ENCODE peak calls at places on chromosomes 11 and 22, in ten cellular contexts. F is A549, C is neural progenitor cell, K is adrenal gland, R is body of pancreas, Q is transverse colon, M is esophagus squamous epithelium, B is kidney, E is cardiac muscle cell, T is foreskin keratinocyte. L is an unnamed sample. For H3K4me1, the result is how much of the 10 kb centered on the place peaks cover.

GRCh38 chr22:32106930-32107329 is 52.2 kb downstream of the C22orf42 start:
- DNase-seq in F (no peak), C (peak), K (no peak), R (no peak), Q (no peak), M (no peak), B (no peak), E (peak), T (no peak), L (no peak)

GRCh38 chr11:44731685-44732411 is 5.1 kb downstream of the TSPAN18 start:
- DNase-seq in F (no peak), C (no peak), K (peak), R (no peak), Q (no peak), M (no peak), B (no peak), E (no peak), T (no peak), L (no peak)

GRCh38 chr22:42912049-42912448 is 55.0 kb upstream of the ARFGAP3 start:
- DNase-seq in F (no peak), C (no peak), K (no peak), R (no peak), Q (no peak), M (no peak), B (no peak), E (no peak), T (no peak), L (no peak)

GRCh38 chr22:17588606-17589005 is 25.3 kb downstream of the SLC25A18 start:
- DNase-seq in F (no peak), C (no peak), K (no peak), R (no peak), Q (no peak), M (no peak), B (peak), E (no peak), T (no peak), L (no peak)

GRCh38 chr11:92675810-92676209 is 293.6 kb upstream of the MTNR1B start:
- DNase-seq in F (no peak), C (no peak), K (no peak), R (no peak), Q (no peak), M (no peak), B (no peak), E (no peak), T (no peak), L (no peak)

GRCh38 chr11:134071306-134071705 is 2.4 kb downstream of the JAM3 start:
- DNase-seq in F (no peak), C (no peak), K (no peak), R (no peak), Q (no peak), M (no peak), B (no peak), E (no peak), T (no peak), L (no peak)

GRCh38 chr11:80082386-80082785 is 641.6 kb upstream of the TENM4 start:
- DNase-seq in F (no peak), C (no peak), K (no peak), R (no peak), Q (no peak), M (no peak), B (no peak), E (no peak), T (no peak), L (no peak)

GRCh38 chr22:42273855-42274451 is 3.5 kb upstream of the TCF20 start:
- DNase-seq in F (no peak), C (peak), K (no peak), R (no peak), Q (no peak), M (no peak), B (peak), E (peak), T (no peak), L (no peak)

GRCh38 chr11:9739108-9739507 is 75.2 kb downstream of the SWAP70 start:
- DNase-seq in F (no peak), C (no peak), K (no peak), R (no peak), Q (no peak), M (no peak), B (no peak), E (no peak), T (no peak), L (no peak)

GRCh38 chr22:50422046-50422445 is 52.8 kb downstream of the SBF1 start:
- DNase-seq in F (no peak), C (no peak), K (no peak), R (no peak), Q (no peak), M (no peak), B (peak), E (no peak), T (no peak), L (no peak)

GRCh38 chr11:44709966-44710365 is 16.8 kb upstream of the TSPAN18 start:
- DNase-seq in F (no peak), C (no peak), K (peak), R (no peak), Q (no peak), M (no peak), B (peak), E (no peak), T (no peak), L (no peak)

GRCh38 chr11:115455606-115456005 is 48.6 kb downstream of the CADM1 start:
- DNase-seq in F (no peak), C (no peak), K (no peak), R (no peak), Q (no peak), M (no peak), B (no peak), E (no peak), T (no peak), L (no peak)

GRCh38 chr22:37187891-37188761 is at the start of gene C1QTNF6:
- DNase-seq in F (no peak), C (peak), K (peak), R (no peak), Q (no peak), M (no peak), B (peak), E (peak), T (peak), L (peak)

GRCh38 chr11:31671681-31672080 is 139.4 kb downstream of the PAX6 start:
- DNase-seq in F (no peak), C (no peak), K (no peak), R (no peak), Q (no peak), M (no peak), B (no peak), E (no peak), T (no peak), L (no peak)

GRCh38 chr11:6440906-6441358 is at the start of gene HPX:
- DNase-seq in F (no peak), C (no peak), K (no peak), R (no peak), Q (no peak), M (no peak), B (no peak), E (no peak), T (no peak), L (no peak)

GRCh38 chr22:17969732-17970131 is 54.6 kb downstream of the MICAL3 start:
- DNase-seq in F (peak), C (no peak), K (peak), R (no peak), Q (no peak), M (no peak), B (no peak), E (peak), T (peak), L (peak)

GRCh38 chr11:7546324-7546791 is 32.6 kb downstream of the PPFIBP2 start:
- DNase-seq in F (no peak), C (no peak), K (no peak), R (no peak), Q (no peak), M (no peak), B (no peak), E (no peak), T (peak), L (no peak)

GRCh38 chr11:130428692-130429681 is 578 bp upstream of the ADAMTS8 start:
- DNase-seq in F (no peak), C (peak), K (no peak), R (no peak), Q (no peak), M (no peak), B (no peak), E (no peak), T (no peak), L (no peak)

GRCh38 chr11:554824-555499 is 5.6 kb downstream of the LMNTD2 start:
- DNase-seq in F (peak), C (peak), K (no peak), R (peak), Q (peak), M (no peak), B (peak), E (peak), T (no peak), L (peak)

GRCh38 chr22:35150163-35151107 is 84.5 kb downstream of the ISX start:
- DNase-seq in F (peak), C (peak), K (peak), R (peak), Q (peak), M (no peak), B (no peak), E (peak), T (no peak), L (peak)

GRCh38 chr11:69636870-69637600 is 3.9 kb upstream of the CCND1 start:
- DNase-seq in F (no peak), C (no peak), K (no peak), R (no peak), Q (no peak), M (no peak), B (peak), E (no peak), T (no peak), L (no peak)

GRCh38 chr22:42367980-42368378 is 64.2 kb downstream of the NFAM1 start:
- DNase-seq in F (no peak), C (no peak), K (no peak), R (peak), Q (peak), M (no peak), B (no peak), E (no peak), T (no peak), L (peak)

GRCh38 chr11:118628861-118629549 is 21.6 kb downstream of the PHLDB1 start:
- DNase-seq in F (no peak), C (no peak), K (no peak), R (no peak), Q (no peak), M (no peak), B (no peak), E (no peak), T (no peak), L (no peak)

GRCh38 chr11:504994-505344 is 2.1 kb downstream of the RNH1 start:
- DNase-seq in F (no peak), C (no peak), K (no peak), R (no peak), Q (no peak), M (no peak), B (no peak), E (no peak), T (no peak), L (no peak)

DNA sequence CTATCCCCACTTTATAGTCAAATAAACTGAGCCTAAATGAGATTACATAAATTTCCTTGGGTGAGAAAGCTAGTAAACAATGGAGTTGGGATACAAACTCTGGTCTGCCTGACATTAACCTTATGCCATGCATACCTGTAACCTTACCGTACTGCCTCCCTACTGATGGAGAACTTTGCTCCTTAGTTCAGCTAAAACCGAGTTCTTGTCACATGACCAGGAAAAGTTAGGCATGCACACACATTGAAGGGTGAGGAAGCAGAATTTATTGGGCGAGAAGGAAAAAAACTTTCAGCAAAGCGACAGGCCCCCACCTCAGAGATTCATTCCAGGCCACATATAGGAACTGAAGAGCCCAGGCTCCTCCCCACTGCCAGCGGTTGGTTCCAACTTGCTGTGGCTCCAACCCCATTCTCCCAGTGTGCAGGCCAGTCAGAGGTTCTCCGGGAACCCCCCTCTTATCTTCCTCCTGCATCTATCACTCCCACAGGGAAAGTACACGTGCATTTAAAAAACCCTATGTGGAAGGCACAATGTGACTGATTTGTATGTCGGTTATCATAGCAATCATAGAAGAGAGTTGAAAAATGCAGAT is 3.2 kb upstream of the PIWIL4 start:
- DNase-seq in F (no peak), C (no peak), K (no peak), R (no peak), Q (no peak), M (no peak), B (no peak), E (no peak), T (no peak), L (no peak)
- TF ChIP-seq CTCF in F (no peak), C (no peak), K (no peak), R (no peak), Q (no peak), M (no peak), B (no peak), E (no peak), T (no peak), L (no peak)

DNA sequence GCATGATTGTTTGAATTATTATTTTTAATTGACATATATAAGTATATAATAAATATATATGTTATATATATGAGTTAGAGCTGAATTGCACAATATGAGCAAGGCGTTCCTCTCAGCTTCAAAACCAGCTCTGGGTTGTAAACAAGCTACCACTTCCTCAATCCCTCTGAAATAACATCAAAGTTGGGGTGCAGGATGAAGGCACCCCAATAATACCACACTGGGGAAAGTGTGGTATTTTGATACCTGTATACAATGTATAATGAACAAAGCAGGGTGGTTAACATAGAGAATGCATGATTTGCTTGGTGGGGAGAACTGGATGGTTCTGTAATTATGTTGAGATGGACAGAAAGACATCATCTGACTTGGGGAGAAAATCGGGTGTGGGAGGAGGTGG is 1.7 kb upstream of the SORL1 start:
- DNase-seq in F (no peak), C (no peak), K (no peak), R (no peak), Q (no peak), M (no peak), B (no peak), E (no peak), T (no peak), L (no peak)
- H3K4me1 ChIP-seq in F (under half), C (under half), K (under half), R (under half), Q (under half), M (half or more), B (under half), E (under half), T (under half), L (under half)

GRCh38 chr11:1810761-1811160 is 24.0 kb upstream of the SYT8 start:
- DNase-seq in F (no peak), C (no peak), K (no peak), R (no peak), Q (no peak), M (no peak), B (no peak), E (no peak), T (no peak), L (no peak)

GRCh38 chr11:1812274-1812673 is 22.5 kb upstream of the SYT8 start:
- DNase-seq in F (no peak), C (no peak), K (no peak), R (no peak), Q (no peak), M (no peak), B (no peak), E (no peak), T (no peak), L (no peak)

GRCh38 chr11:1803246-1803645 is 31.5 kb upstream of the SYT8 start:
- DNase-seq in F (no peak), C (no peak), K (no peak), R (no peak), Q (no peak), M (no peak), B (no peak), E (no peak), T (no peak), L (no peak)

GRCh38 chr11:1805525-1805924 is 29.3 kb upstream of the SYT8 start:
- DNase-seq in F (no peak), C (no peak), K (no peak), R (no peak), Q (no peak), M (no peak), B (no peak), E (no peak), T (no peak), L (no peak)

GRCh38 chr11:1807628-1807995 is 27.2 kb upstream of the SYT8 start:
- DNase-seq in F (peak), C (no peak), K (no peak), R (no peak), Q (no peak), M (no peak), B (no peak), E (no peak), T (no peak), L (no peak)
- TF ChIP-seq CTCF in F (peak), C (peak), K (no peak), R (no peak), Q (no peak), M (no peak), B (no peak), E (no peak), T (peak), L (no peak)

GRCh38 chr11:13336246-13336873 is 58.8 kb downstream of the BMAL1 start:
- DNase-seq in F (no peak), C (no peak), K (no peak), R (no peak), Q (no peak), M (no peak), B (no peak), E (no peak), T (no peak), L (peak)
- H3K4me1 ChIP-seq in F (half or more), C (under half), K (under half), R (half or more), Q (under half), M (half or more), B (under half), E (under half), T (under half), L (half or more)

L was measured in left ventricle myocardium inferior.